ENCODE peak calls at places on chromosomes 2 and 18, in eight cellular contexts. Q is right cardiac atrium, X is thoracic aorta, B is neural progenitor cell, R is WERI-Rb-1, A is pancreas, D is caudate nucleus, K is Peyer's patch. C is an unnamed sample.

GRCh38 chr18:51639541-51639940 is 442.1 kb upstream of the MEX3C start:
- DNase-seq in Q (no peak), X (no peak), B (no peak), R (peak; percentile 81), A (no peak), D (no peak), K (no peak), C (no peak)

GRCh38 chr18:48188609-48189008 is 220.6 kb downstream of the ZBTB7C start:
- DNase-seq in Q (no peak), X (no peak), B (no peak), R (no peak), A (no peak), D (no peak), K (no peak), C (no peak)

GRCh38 chr2:177078416-177078815 is 134.2 kb upstream of the HNRNPA3 start:
- DNase-seq in Q (no peak), X (no peak), B (no peak), R (no peak), A (peak; percentile 7), D (no peak), K (no peak), C (no peak)

GRCh38 chr2:235554385-235554784 is 60.5 kb downstream of the AGAP1 start:
- DNase-seq in Q (no peak), X (no peak), B (no peak), R (no peak), A (no peak), D (no peak), K (no peak), C (no peak)

GRCh38 chr2:28377984-28378678 is 14.5 kb upstream of the FOSL2 start:
- DNase-seq in Q (peak; percentile 57), X (no peak), B (peak; percentile 41), R (no peak), A (peak; percentile 70), D (no peak), K (peak; percentile 90), C (no peak)

GRCh38 chr2:230417436-230417835 is 1.4 kb downstream of the SP100 start:
- DNase-seq in Q (no peak), X (no peak), B (no peak), R (no peak), A (no peak), D (no peak), K (no peak), C (no peak)

GRCh38 chr2:78999410-78999809 is 26.1 kb upstream of the REG3G start:
- DNase-seq in Q (no peak), X (no peak), B (peak; percentile 31), R (no peak), A (no peak), D (no peak), K (no peak), C (no peak)

GRCh38 chr2:170812716-170813585 is 3.7 kb upstream of the GAD1 start:
- DNase-seq in Q (no peak), X (no peak), B (peak; percentile 94), R (peak; percentile 40), A (no peak), D (no peak), K (no peak), C (no peak)

GRCh38 chr18:36843784-36844183 is 14.9 kb downstream of the KIAA1328 start:
- DNase-seq in Q (no peak), X (no peak), B (no peak), R (no peak), A (no peak), D (no peak), K (no peak), C (no peak)

GRCh38 chr2:6917071-6917760 is at the start of gene RNF144A:
- DNase-seq in Q (peak; percentile 89), X (no peak), B (peak; percentile 88), R (peak; percentile 68), A (peak; percentile 54), D (no peak), K (peak; percentile 82), C (peak; percentile 66)

GRCh38 chr2:45237128-45237527 is 227.9 kb upstream of the SIX2 start:
- DNase-seq in Q (no peak), X (no peak), B (no peak), R (no peak), A (no peak), D (no peak), K (no peak), C (no peak)

GRCh38 chr18:47470941-47471340 is 219.5 kb upstream of the SKOR2 start:
- DNase-seq in Q (no peak), X (no peak), B (no peak), R (no peak), A (no peak), D (no peak), K (no peak), C (no peak)

GRCh38 chr2:9809448-9810088 is 33.7 kb upstream of the TAF1B start:
- DNase-seq in Q (no peak), X (no peak), B (no peak), R (no peak), A (no peak), D (no peak), K (peak; percentile 76), C (no peak)

GRCh38 chr2:9809064-9809356 is 34.3 kb upstream of the TAF1B start:
- DNase-seq in Q (no peak), X (no peak), B (no peak), R (no peak), A (no peak), D (no peak), K (no peak), C (no peak)

GRCh38 chr2:9807555-9808305 is 35.5 kb upstream of the TAF1B start:
- DNase-seq in Q (no peak), X (no peak), B (no peak), R (no peak), A (no peak), D (no peak), K (no peak), C (no peak)

GRCh38 chr2:9807056-9807455 is 36.2 kb upstream of the TAF1B start:
- DNase-seq in Q (no peak), X (no peak), B (no peak), R (peak; percentile 9), A (no peak), D (no peak), K (no peak), C (no peak)

GRCh38 chr2:9808334-9809063 is 34.8 kb upstream of the TAF1B start:
- DNase-seq in Q (no peak), X (no peak), B (no peak), R (no peak), A (no peak), D (no peak), K (no peak), C (no peak)
- H3K27ac ChIP-seq in Q (no peak overlapping the region), X (no peak overlapping the region), B (no peak overlapping the region), R (no peak overlapping the region), A (no peak overlapping the region), D (no peak overlapping the region), K (no peak overlapping the region), C (no peak overlapping the region)

GRCh38 chr2:1988594-1988993 is 244.3 kb upstream of the PXDN start:
- DNase-seq in Q (no peak), X (no peak), B (no peak), R (no peak), A (no peak), D (peak; percentile 23), K (no peak), C (no peak)

GRCh38 chr2:1986598-1986997 is 242.3 kb upstream of the PXDN start:
- DNase-seq in Q (no peak), X (no peak), B (no peak), R (no peak), A (no peak), D (no peak), K (no peak), C (no peak)

GRCh38 chr2:1988049-1988448 is 243.7 kb upstream of the PXDN start:
- DNase-seq in Q (no peak), X (no peak), B (no peak), R (no peak), A (peak; percentile 78), D (no peak), K (no peak), C (no peak)

GRCh38 chr2:1986166-1986565 is 241.9 kb upstream of the PXDN start:
- DNase-seq in Q (no peak), X (no peak), B (no peak), R (no peak), A (no peak), D (no peak), K (no peak), C (no peak)

GRCh38 chr2:1987379-1987778 is 243.1 kb upstream of the PXDN start:
- DNase-seq in Q (no peak), X (no peak), B (no peak), R (no peak), A (no peak), D (no peak), K (no peak), C (no peak)
- H3K27ac ChIP-seq in Q (no peak overlapping the region), X (no peak overlapping the region), B (no peak overlapping the region), R (no peak overlapping the region), A (no peak overlapping the region), D (no peak overlapping the region), K (no peak overlapping the region), C (no peak overlapping the region)

DNA sequence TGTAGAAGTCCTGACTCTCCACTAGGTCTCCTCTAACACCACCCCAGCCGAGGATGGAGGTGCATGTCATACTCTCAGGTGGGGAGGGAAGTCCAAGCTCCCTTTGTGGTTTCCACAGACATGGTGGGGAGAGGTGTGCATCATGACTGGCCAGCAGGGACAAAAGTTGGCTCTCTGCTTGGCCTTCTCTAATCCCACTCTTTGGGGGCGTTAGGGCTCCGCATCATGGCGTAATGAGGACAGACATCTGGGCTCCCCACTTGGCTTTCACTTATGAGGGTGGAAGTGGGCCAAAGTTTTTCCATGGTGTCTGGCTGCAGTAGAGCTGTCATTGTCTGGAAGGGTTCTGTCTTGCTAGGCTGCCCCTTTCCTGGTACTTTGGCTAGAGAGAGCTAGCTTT is 80.7 kb upstream of the DAPL1 start:
- DNase-seq in Q (no peak), X (no peak), B (no peak), R (no peak), A (no peak), D (no peak), K (no peak), C (no peak)
- H3K27ac ChIP-seq in Q (peak overlapping the region; percentile 2), X (no peak overlapping the region), B (no peak overlapping the region), R (no peak overlapping the region), A (no peak overlapping the region), D (no peak overlapping the region), K (no peak overlapping the region), C (no peak overlapping the region)

DNA sequence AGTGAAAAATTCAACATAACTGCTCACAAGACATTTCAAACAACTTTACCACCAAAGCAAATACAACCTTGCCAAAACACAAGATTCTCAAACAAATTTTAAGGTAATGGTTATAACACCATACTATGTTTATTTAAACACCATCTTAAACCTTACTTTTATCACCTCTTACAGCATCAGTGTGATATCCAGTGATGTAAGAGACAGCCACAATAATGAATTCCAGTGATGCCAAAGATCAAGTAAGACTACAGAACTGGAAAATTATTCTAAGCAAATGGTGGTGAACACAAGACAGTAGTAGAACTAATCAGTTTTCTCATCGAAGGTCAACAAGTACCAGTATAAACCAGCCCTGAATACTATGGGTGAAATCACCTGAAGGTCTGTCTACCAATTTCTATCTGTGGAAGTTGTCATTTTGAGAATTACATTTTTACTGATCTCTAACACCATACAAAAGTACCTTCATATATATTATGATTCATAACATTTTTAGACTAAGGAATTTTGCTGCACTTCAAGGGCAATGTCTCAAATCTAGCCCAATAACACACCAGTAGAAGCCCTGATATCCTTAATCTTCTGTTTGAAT is 146.2 kb downstream of the RBMS1 start:
- DNase-seq in Q (no peak), X (no peak), B (no peak), R (no peak), A (no peak), D (no peak), K (no peak), C (no peak)
- H3K27ac ChIP-seq in Q (no peak overlapping the region), X (no peak overlapping the region), B (no peak overlapping the region), R (no peak overlapping the region), A (no peak overlapping the region), D (no peak overlapping the region), K (no peak overlapping the region), C (no peak overlapping the region)